ENCODE peak calls at places on chromosomes 3 and 15, in seven cellular contexts. One of them, this sample, is unnamed.

GRCh38 chr3:143668385-143668784 is 179.9 kb downstream of the SLC9A9 start:
- DNase-seq in hypothalamus: no peak
- DNase-seq in left cardiac atrium: no peak
- DNase-seq in amniotic stem cell: no peak
- DNase-seq in mammary epithelial cell: no peak
- DNase-seq in ecto neural progenitor cell: no peak
- DNase-seq in SW 1271: no peak
- DNase-seq in this sample: no peak

GRCh38 chr3:47001731-47002489 is 22.4 kb downstream of the NBEAL2 start:
- DNase-seq in left cardiac atrium: peak; percentile 15
- DNase-seq in amniotic stem cell: no peak
- DNase-seq in mammary epithelial cell: no peak
- DNase-seq in hypothalamus: no peak
- DNase-seq in ecto neural progenitor cell: no peak
- DNase-seq in SW 1271: no peak
- DNase-seq in this sample: no peak

GRCh38 chr3:101266566-101266965 is 53.8 kb downstream of the IMPG2 start:
- DNase-seq in SW 1271: no peak
- DNase-seq in left cardiac atrium: no peak
- DNase-seq in mammary epithelial cell: no peak
- DNase-seq in ecto neural progenitor cell: no peak
- DNase-seq in amniotic stem cell: no peak
- DNase-seq in hypothalamus: no peak
- DNase-seq in this sample: no peak

GRCh38 chr3:13300546-13301294 is 119.4 kb downstream of the NUP210 start:
- DNase-seq in ecto neural progenitor cell: no peak
- DNase-seq in SW 1271: no peak
- DNase-seq in mammary epithelial cell: no peak
- DNase-seq in left cardiac atrium: no peak
- DNase-seq in hypothalamus: no peak
- DNase-seq in amniotic stem cell: no peak
- DNase-seq in this sample: no peak

GRCh38 chr15:60004846-60005351 is 788 bp downstream of the FOXB1 start:
- DNase-seq in ecto neural progenitor cell: no peak
- DNase-seq in hypothalamus: peak; percentile 10
- DNase-seq in SW 1271: peak; percentile 30
- DNase-seq in mammary epithelial cell: no peak
- DNase-seq in amniotic stem cell: no peak
- DNase-seq in left cardiac atrium: no peak
- DNase-seq in this sample: peak; percentile 14

GRCh38 chr15:75368689-75369239 is 357 bp upstream of the MAN2C1 start:
- DNase-seq in SW 1271: no peak
- DNase-seq in ecto neural progenitor cell: no peak
- DNase-seq in mammary epithelial cell: no peak
- DNase-seq in hypothalamus: no peak
- DNase-seq in amniotic stem cell: no peak
- DNase-seq in left cardiac atrium: no peak
- DNase-seq in this sample: peak; percentile 68

GRCh38 chr3:184156522-184156955 is 1.4 kb downstream of the DVL3 start:
- DNase-seq in amniotic stem cell: no peak
- DNase-seq in left cardiac atrium: peak; percentile 66
- DNase-seq in ecto neural progenitor cell: peak; percentile 73
- DNase-seq in hypothalamus: peak; percentile 30
- DNase-seq in SW 1271: no peak
- DNase-seq in mammary epithelial cell: no peak
- DNase-seq in this sample: peak; percentile 55

GRCh38 chr3:79937567-79937966 is 169.8 kb upstream of the ROBO1 start:
- DNase-seq in ecto neural progenitor cell: no peak
- DNase-seq in amniotic stem cell: no peak
- DNase-seq in left cardiac atrium: no peak
- DNase-seq in hypothalamus: no peak
- DNase-seq in SW 1271: no peak
- DNase-seq in mammary epithelial cell: peak; percentile 80
- DNase-seq in this sample: no peak

GRCh38 chr3:9787714-9788113 is 4.6 kb downstream of the TADA3 start:
- DNase-seq in ecto neural progenitor cell: no peak
- DNase-seq in SW 1271: no peak
- DNase-seq in hypothalamus: no peak
- DNase-seq in left cardiac atrium: no peak
- DNase-seq in amniotic stem cell: no peak
- DNase-seq in mammary epithelial cell: no peak
- DNase-seq in this sample: no peak